ENCODE peak calls at places on chromosomes 3 and 15, in nine cellular contexts. R is NCI-H2081, W is cardiac muscle cell, C is lower leg skin, J is foreskin fibroblast, T is mammary epithelial cell, K is NCI-H2227 treated with DMSO at 0.1 percent for 48 hours, X is activated T-cell treated with anti-CD3 and anti-CD28 coated beads for 1 hour, U is CMK. M is an unnamed sample.

GRCh38 chr15:45618813-45619212 is 16.0 kb upstream of the SQOR start:
- DNase-seq in T (no peak), J (no peak), U (no peak), R (peak), K (no peak), X (no peak), C (no peak), W (no peak), M (no peak)

GRCh38 chr3:9613349-9613748 is 36.0 kb upstream of the MTMR14 start:
- DNase-seq in J (no peak), U (no peak), K (no peak), X (no peak), C (peak), R (no peak), W (no peak), T (no peak), M (no peak)

GRCh38 chr15:38683382-38684242 is 119.0 kb upstream of the RASGRP1 start:
- DNase-seq in K (peak), W (peak), X (peak), R (peak), J (peak), C (no peak), U (no peak), T (peak), M (peak)

GRCh38 chr3:172717493-172718088 is 6.7 kb upstream of the NCEH1 start:
- DNase-seq in U (no peak), R (no peak), J (no peak), K (no peak), X (no peak), W (no peak), T (no peak), C (no peak), M (no peak)

GRCh38 chr3:24195504-24196230 is 250.6 kb downstream of the NR1D2 start:
- DNase-seq in J (no peak), W (no peak), T (no peak), R (no peak), C (no peak), X (no peak), K (no peak), U (no peak), M (no peak)

GRCh38 chr15:57048930-57049550 is 130.6 kb downstream of the TCF12 start:
- DNase-seq in U (no peak), R (no peak), C (no peak), X (no peak), J (no peak), W (no peak), K (no peak), T (no peak), M (no peak)

GRCh38 chr3:128060473-128061381 is 8.5 kb downstream of the SEC61A1 start:
- DNase-seq in R (no peak), J (peak), K (no peak), W (peak), X (no peak), C (no peak), U (no peak), T (peak), M (no peak)

GRCh38 chr3:57292159-57292894 is at the start of gene ASB14:
- DNase-seq in R (no peak), J (no peak), K (no peak), U (no peak), T (no peak), W (no peak), X (no peak), C (no peak), M (no peak)

GRCh38 chr3:122415762-122416654 is at the start of gene WDR5B:
- DNase-seq in W (peak), X (peak), K (no peak), R (no peak), C (peak), J (peak), U (peak), T (peak), M (peak)

GRCh38 chr3:176633511-176633910 is 563.8 kb downstream of the TBL1XR1 start:
- DNase-seq in T (no peak), C (no peak), R (no peak), J (no peak), W (peak), K (no peak), X (no peak), U (no peak), M (no peak)

GRCh38 chr3:23959147-23959900 is 14.2 kb downstream of the NR1D2 start:
- DNase-seq in C (no peak), R (no peak), J (peak), X (no peak), U (no peak), K (no peak), W (peak), T (peak), M (no peak)

GRCh38 chr3:16303037-16303436 is 38.0 kb downstream of the OXNAD1 start:
- DNase-seq in K (no peak), U (no peak), T (no peak), R (no peak), W (no peak), X (no peak), J (no peak), C (no peak), M (no peak)

GRCh38 chr3:177351757-177352158 is 154.5 kb upstream of the TBL1XR1 start:
- DNase-seq in C (no peak), R (no peak), J (no peak), W (no peak), T (no peak), U (no peak), X (no peak), K (no peak), M (no peak)

GRCh38 chr3:63824309-63824708 is 5.2 kb downstream of the C3orf49 start:
- DNase-seq in T (peak), R (no peak), J (peak), U (no peak), C (no peak), W (peak), X (no peak), K (no peak), M (no peak)

GRCh38 chr15:52010633-52011595 is 8.1 kb upstream of the MAPK6 start:
- DNase-seq in J (peak), W (peak), R (no peak), K (no peak), X (no peak), T (peak), C (no peak), U (no peak), M (no peak)

GRCh38 chr3:117128133-117128532 is 418.6 kb downstream of the TUSC7 start:
- DNase-seq in U (no peak), X (no peak), J (no peak), R (no peak), T (no peak), W (no peak), K (no peak), C (no peak), M (no peak)

GRCh38 chr3:184771158-184771730 is 40.7 kb upstream of the VPS8 start:
- DNase-seq in W (no peak), X (no peak), C (no peak), R (no peak), U (no peak), T (no peak), J (no peak), K (peak), M (no peak)

GRCh38 chr3:165378761-165379160 is 182.6 kb upstream of the SLITRK3 start:
- DNase-seq in R (no peak), T (no peak), X (no peak), K (no peak), C (no peak), W (no peak), J (no peak), U (no peak), M (no peak)

GRCh38 chr3:184570501-184570900 is 8.9 kb downstream of the EPHB3 start:
- DNase-seq in K (no peak), T (no peak), X (no peak), U (no peak), W (no peak), J (no peak), R (no peak), C (no peak), M (no peak)

GRCh38 chr3:157436583-157437300 is at the start of gene PTX3:
- DNase-seq in R (no peak), W (peak), T (peak), U (peak), X (no peak), C (no peak), K (no peak), J (peak), M (no peak)

GRCh38 chr3:176274161-176274560 is 923.1 kb downstream of the TBL1XR1 start:
- DNase-seq in C (no peak), K (no peak), J (no peak), X (no peak), R (peak), W (no peak), U (no peak), T (peak), M (no peak)

GRCh38 chr15:70089692-70089971 is 8.1 kb downstream of the TLE3 start:
- DNase-seq in C (no peak), X (no peak), J (no peak), T (no peak), K (no peak), W (no peak), U (no peak), R (no peak), M (no peak)

GRCh38 chr15:101045236-101045646 is 126.1 kb downstream of the LRRK1 start:
- DNase-seq in R (no peak), W (peak), T (no peak), U (no peak), C (no peak), X (no peak), J (no peak), K (no peak), M (no peak)

GRCh38 chr3:189981668-189982067 is 139.0 kb downstream of the P3H2 start:
- DNase-seq in X (no peak), C (no peak), J (peak), T (peak), R (no peak), W (peak), K (no peak), U (no peak), M (no peak)

GRCh38 chr15:45095661-45096060 is 18.3 kb downstream of the DUOX2 start:
- DNase-seq in T (no peak), U (no peak), X (no peak), J (no peak), W (no peak), C (no peak), R (no peak), K (no peak), M (no peak)

GRCh38 chr3:121723485-121723884 is 26.1 kb downstream of the GOLGB1 start:
- DNase-seq in K (no peak), R (no peak), C (no peak), U (no peak), X (no peak), W (no peak), J (no peak), T (no peak), M (no peak)

GRCh38 chr3:37898424-37898823 is 36.7 kb downstream of the CTDSPL start:
- DNase-seq in C (no peak), U (no peak), W (no peak), X (no peak), J (no peak), K (no peak), T (no peak), R (no peak), M (no peak)

M was measured in effector CD4-positive, alpha-beta T cell.